ENCODE peak calls at places on chromosomes 12 and 14, in four cellular contexts. S is mesenchymal stem cell, D is H9, N is neuronal stem cell. V is an unnamed sample.

GRCh38 chr12:75710361-75711069 is 199.1 kb upstream of the KRR1 start:
- DNase-seq in S (no peak), D (no peak), N (no peak), V (no peak)

GRCh38 chr14:100891051-100891450 is 12.5 kb downstream of the RTL1 start:
- DNase-seq in N (no peak), S (no peak), D (peak; percentile 15), V (no peak)

GRCh38 chr12:52656616-52657015 is 4.6 kb upstream of the KRT2 start:
- DNase-seq in D (peak; percentile 23), N (no peak), S (no peak), V (no peak)

GRCh38 chr12:113236539-113237354 is 15.5 kb downstream of the TPCN1 start:
- DNase-seq in N (no peak), S (no peak), D (no peak), V (no peak)

GRCh38 chr12:131235871-131236271 is 282.2 kb downstream of the ADGRD1 start:
- DNase-seq in S (no peak), D (no peak), N (no peak), V (no peak)

GRCh38 chr12:43107401-43107800 is 444.6 kb downstream of the ADAMTS20 start:
- DNase-seq in D (no peak), N (no peak), S (no peak), V (no peak)

GRCh38 chr12:94435511-94435927 is 24.1 kb downstream of the CEP83 start:
- DNase-seq in N (no peak), S (no peak), D (peak; percentile 44), V (no peak)

GRCh38 chr12:14629832-14630688 is 62.4 kb upstream of the PLBD1 start:
- DNase-seq in D (peak; percentile 86), N (peak; percentile 63), S (peak; percentile 75), V (peak; percentile 62)

GRCh38 chr12:45745861-45746277 is 16.4 kb downstream of the ARID2 start:
- DNase-seq in N (no peak), D (no peak), S (peak; percentile 43), V (peak; percentile 46)

GRCh38 chr12:1500095-1500801 is 94.1 kb downstream of the FBXL14 start:
- DNase-seq in D (no peak), N (no peak), S (peak; percentile 79), V (peak; percentile 81)

GRCh38 chr12:67716817-67717216 is 68.3 kb downstream of the DYRK2 start:
- DNase-seq in N (no peak), S (no peak), D (no peak), V (peak; percentile 52)

GRCh38 chr12:71955946-71956345 is 17.3 kb downstream of the TPH2 start:
- DNase-seq in S (peak; percentile 67), D (no peak), N (no peak), V (peak; percentile 89)

GRCh38 chr12:6085841-6086240 is 38.6 kb downstream of the VWF start:
- DNase-seq in S (no peak), D (no peak), N (no peak), V (no peak)

GRCh38 chr12:132450391-132451171 is 39.4 kb upstream of the FBRSL1 start:
- DNase-seq in S (no peak), N (no peak), D (no peak), V (no peak)

GRCh38 chr12:67355428-67356385 is 86.5 kb downstream of the CAND1 start:
- DNase-seq in S (peak; percentile 71), N (peak; percentile 51), D (no peak), V (peak; percentile 69)

GRCh38 chr12:389138-390096 is at the start of gene KDM5A:
- DNase-seq in S (peak; percentile 98), N (peak; percentile 96), D (peak; percentile 97), V (peak; percentile 94)

GRCh38 chr14:52235866-52236510 is 31.5 kb upstream of the PTGDR start:
- DNase-seq in N (no peak), D (no peak), S (no peak), V (no peak)

GRCh38 chr12:66013224-66013623 is 117.3 kb downstream of the LLPH start:
- DNase-seq in S (peak; percentile 51), D (no peak), N (peak; percentile 51), V (no peak)

GRCh38 chr14:90726656-90727055 is 89.6 kb downstream of the TTC7B start:
- DNase-seq in S (peak; percentile 13), D (peak; percentile 45), N (no peak), V (peak; percentile 37)

GRCh38 chr12:62448436-62448835 is 18.2 kb upstream of the MON2 start:
- DNase-seq in S (no peak), D (no peak), N (no peak), V (no peak)

GRCh38 chr12:58323676-58324075 is 382.3 kb downstream of the ATP23 start:
- DNase-seq in N (no peak), S (no peak), D (no peak), V (peak; percentile 12)

GRCh38 chr12:948238-948637 is 1.3 kb downstream of the RAD52 start:
- DNase-seq in D (no peak), S (peak; percentile 1), N (no peak), V (no peak)

GRCh38 chr14:90489306-90489705 is 92.5 kb downstream of the CALM1 start:
- DNase-seq in N (no peak), D (no peak), S (no peak), V (no peak)

GRCh38 chr14:53539489-53540126 is 386.5 kb upstream of the DDHD1 start:
- DNase-seq in N (peak; percentile 80), S (peak; percentile 88), D (peak; percentile 80), V (peak; percentile 83)

GRCh38 chr12:125220404-125221273 is 155.4 kb downstream of the AACS start:
- DNase-seq in S (no peak), N (no peak), D (no peak), V (no peak)

GRCh38 chr14:51396222-51396815 is 156.3 kb downstream of the TMX1 start:
- DNase-seq in D (no peak), S (peak; percentile 88), N (no peak), V (peak; percentile 98)

GRCh38 chr14:49766839-49767238 is 1.1 kb upstream of the KLHDC2 start:
- DNase-seq in S (no peak), D (no peak), N (peak; percentile 5), V (no peak)

GRCh38 chr12:132444957-132445883 is 44.7 kb upstream of the FBRSL1 start:
- DNase-seq in N (no peak), S (no peak), D (peak; percentile 62), V (no peak)

GRCh38 chr12:51419473-51420228 is 5.0 kb upstream of the SLC4A8 start:
- DNase-seq in D (peak; percentile 58), N (no peak), S (no peak), V (no peak)

GRCh38 chr14:55398679-55399078 is 13.0 kb downstream of the ATG14 start:
- DNase-seq in D (no peak), N (no peak), S (peak; percentile 94), V (peak; percentile 99)

GRCh38 chr12:11869406-11869805 is 201.3 kb upstream of the BCL2L14 start:
- DNase-seq in D (no peak), S (no peak), N (no peak), V (no peak)

GRCh38 chr14:31080060-31080459 is 53.9 kb upstream of the STRN3 start:
- DNase-seq in S (no peak), N (no peak), D (no peak), V (peak; percentile 66)

DNA sequence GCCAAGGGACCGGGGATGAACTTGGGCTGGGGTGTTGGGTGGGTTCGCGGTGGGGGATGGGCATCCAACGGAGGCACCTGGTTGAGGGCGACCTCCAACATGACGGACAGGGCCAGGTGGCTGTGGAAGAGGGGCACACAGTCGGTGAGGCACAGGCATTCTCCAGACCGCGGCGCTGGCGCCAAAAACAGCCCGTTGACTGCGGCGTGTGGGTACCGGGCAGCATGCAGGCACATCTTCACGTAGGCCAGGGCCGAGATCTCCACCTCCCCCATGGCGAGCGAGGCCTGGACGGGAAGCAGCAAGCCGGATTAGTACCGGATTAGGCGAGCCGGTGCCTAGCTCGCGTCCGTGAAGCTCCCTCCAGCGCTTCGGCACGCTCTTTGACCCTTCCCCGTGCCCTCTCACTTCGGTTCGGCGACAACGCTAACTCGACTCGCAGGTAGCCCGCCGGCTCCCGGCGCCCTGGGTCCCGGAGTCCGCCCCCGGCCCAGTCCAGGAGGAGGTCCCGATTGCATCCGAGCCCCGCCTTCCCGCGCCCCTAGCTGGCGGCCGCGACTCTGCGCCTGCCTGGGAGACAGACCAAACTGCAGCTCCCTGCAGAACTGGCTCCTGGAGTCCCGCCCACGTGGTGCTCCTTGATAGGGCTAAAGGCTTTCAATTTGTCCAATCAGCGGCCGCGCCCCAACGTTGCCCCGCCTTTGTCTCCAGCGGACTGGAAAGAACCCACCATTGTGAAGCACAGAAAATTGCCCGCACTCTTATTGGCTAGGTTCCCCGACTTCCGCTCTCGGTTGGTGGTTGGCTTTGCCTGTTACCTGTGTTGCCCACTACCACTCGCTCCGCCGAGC is at the start of gene EMC9:
- DNase-seq in N (peak; percentile 99), D (peak; percentile 100), S (peak; percentile 99), V (peak; percentile 99)
- H3K18ac ChIP-seq in N (peak within 1 kb of the TSS; percentile 99), D (peak within 1 kb of the TSS; percentile 46), S (peak within 1 kb of the TSS; percentile 24), V (peak within 1 kb of the TSS; percentile 5)

GRCh38 chr14:56412453-56413434 is 166.9 kb upstream of the TMEM260 start:
- DNase-seq in D (no peak), S (no peak), N (no peak), V (no peak)

GRCh38 chr14:56414231-56414630 is 165.4 kb upstream of the TMEM260 start:
- DNase-seq in D (no peak), N (no peak), S (no peak), V (no peak)

GRCh38 chr14:56413721-56414120 is 165.9 kb upstream of the TMEM260 start:
- DNase-seq in N (no peak), S (no peak), D (no peak), V (no peak)

GRCh38 chr14:56417173-56417572 is 162.4 kb upstream of the TMEM260 start:
- DNase-seq in N (no peak), S (no peak), D (no peak), V (no peak)

DNA sequence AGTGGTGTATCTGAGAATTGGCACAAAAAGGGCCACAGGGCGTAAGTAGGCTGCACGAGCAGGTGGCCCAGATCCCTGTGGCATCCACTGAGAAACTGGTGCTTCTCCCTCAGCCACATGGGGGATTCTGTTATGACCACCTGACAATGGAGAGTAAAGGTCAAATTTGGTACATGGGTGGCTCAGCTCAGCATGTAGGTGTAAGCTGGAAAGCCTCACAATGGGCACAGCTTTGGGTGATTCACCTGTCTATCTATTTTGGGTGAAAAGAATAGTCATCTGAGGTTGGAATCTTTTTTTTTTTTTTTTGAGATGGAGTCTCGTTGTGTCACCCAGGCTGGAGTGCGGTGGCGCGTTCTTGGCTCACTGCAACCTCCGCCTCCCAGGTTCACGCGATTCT is 163.4 kb upstream of the TMEM260 start:
- DNase-seq in S (no peak), D (no peak), N (no peak), V (no peak)
- H3K23ac ChIP-seq in S (no peak overlapping the region), D (no peak overlapping the region), N (no peak overlapping the region), V (no peak overlapping the region)

DNA sequence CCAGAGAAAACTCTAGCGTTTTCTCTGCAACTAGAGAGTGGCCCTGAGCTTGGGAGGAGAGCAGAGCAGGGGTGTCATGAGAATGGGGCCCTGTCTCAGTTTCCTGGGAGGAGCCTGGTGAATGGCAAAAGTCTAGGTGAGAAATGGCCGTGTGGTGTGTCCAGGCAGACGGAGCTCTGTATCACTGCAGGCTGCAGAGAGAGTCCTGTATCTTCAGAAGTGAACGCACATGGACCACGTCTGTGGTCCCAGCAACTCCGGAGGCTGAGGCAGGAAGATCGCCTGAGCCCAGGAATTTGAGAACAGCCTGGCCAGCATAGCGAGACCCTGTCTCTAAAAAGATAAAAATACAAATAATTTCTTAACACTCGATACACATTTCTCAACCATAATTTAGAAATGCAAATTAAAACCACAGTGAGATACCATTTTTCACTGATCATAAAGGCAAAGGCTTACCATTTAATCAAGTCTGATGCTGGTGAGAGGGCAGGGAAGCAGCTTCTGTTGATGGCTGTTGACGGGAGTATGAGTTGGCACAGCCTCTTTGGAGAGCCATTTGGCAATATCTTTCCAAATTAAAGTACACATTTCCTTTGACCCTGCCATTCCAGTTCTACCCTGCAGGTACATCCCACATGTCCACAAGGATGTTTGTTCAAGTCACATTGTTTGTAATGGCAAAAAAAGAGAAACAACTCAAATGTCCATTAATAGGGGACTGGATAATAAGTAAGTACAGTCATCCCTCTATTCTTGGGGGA is 51.0 kb downstream of the NFKBIA start:
- DNase-seq in N (no peak), D (no peak), S (no peak), V (no peak)
- H3K18ac ChIP-seq in N (peak overlapping the region; percentile 31), D (no peak overlapping the region), S (no peak overlapping the region), V (no peak overlapping the region)

GRCh38 chr12:114361992-114362391 is 44.0 kb downstream of the TBX5 start:
- DNase-seq in N (no peak), D (no peak), S (no peak), V (no peak)
- H3K23ac ChIP-seq in N (no peak overlapping the region), D (no peak overlapping the region), S (no peak overlapping the region), V (no peak overlapping the region)

V was measured in IMR-90.